ENCODE peak calls at places on chromosome 9, in ten cellular contexts. S is GM10248, A is fibroblast of mammary gland, T is A549, G is omental fat pad, L is GM12865, X is breast epithelium, O is MCF 10A, N is left ventricle myocardium inferior, D is heart right ventricle. P is an unnamed sample.

GRCh38 chr9:36400332-36401178 is 486 bp upstream of the RNF38 start:
- DNase-seq in S (peak; percentile 95), A (peak; percentile 76), T (peak; percentile 92), G (peak; percentile 66), L (peak; percentile 93), X (peak; percentile 86), O (peak; percentile 86), N (peak; percentile 90), D (peak; percentile 87), P (peak; percentile 97)

GRCh38 chr9:96564217-96564616 is 55.4 kb downstream of the CDC14B start:
- DNase-seq in S (no peak), A (no peak), T (no peak), G (no peak), L (no peak), X (no peak), O (no peak), N (no peak), D (no peak), P (no peak)

GRCh38 chr9:92637886-92638620 is 31.9 kb downstream of the IPPK start:
- DNase-seq in S (no peak), A (no peak), T (no peak), G (no peak), L (no peak), X (no peak), O (no peak), N (no peak), D (no peak), P (no peak)

GRCh38 chr9:130634801-130635200 is 29.6 kb upstream of the PRDM12 start:
- DNase-seq in S (no peak), A (no peak), T (no peak), G (no peak), L (no peak), X (no peak), O (no peak), N (no peak), D (no peak), P (no peak)

GRCh38 chr9:129685933-129686259 is 20.4 kb downstream of the PRRX2 start:
- DNase-seq in S (no peak), A (no peak), T (no peak), G (no peak), L (no peak), X (no peak), O (no peak), N (no peak), D (no peak), P (no peak)

GRCh38 chr9:79896390-79896789 is 324.6 kb downstream of the TLE4 start:
- DNase-seq in S (no peak), A (no peak), T (no peak), G (no peak), L (no peak), X (no peak), O (peak; percentile 60), N (no peak), D (no peak), P (no peak)

GRCh38 chr9:91047993-91048607 is 246.5 kb downstream of the SYK start:
- DNase-seq in S (no peak), A (peak; percentile 92), T (no peak), G (no peak), L (peak; percentile 16), X (no peak), O (peak; percentile 67), N (no peak), D (no peak), P (no peak)

GRCh38 chr9:72675586-72675985 is 154.2 kb downstream of the TMC1 start:
- DNase-seq in S (no peak), A (peak; percentile 31), T (peak; percentile 10), G (no peak), L (no peak), X (no peak), O (peak; percentile 53), N (no peak), D (no peak), P (no peak)

GRCh38 chr9:83198336-83198735 is 135.4 kb upstream of the RASEF start:
- DNase-seq in S (no peak), A (no peak), T (no peak), G (no peak), L (no peak), X (no peak), O (no peak), N (no peak), D (no peak), P (no peak)

GRCh38 chr9:99905833-99906402 is 536 bp upstream of the STX17 start:
- DNase-seq in S (no peak), A (peak; percentile 16), T (no peak), G (no peak), L (no peak), X (peak; percentile 65), O (peak; percentile 11), N (no peak), D (no peak), P (no peak)

GRCh38 chr9:121748727-121749546 is 97.5 kb downstream of the DAB2IP start:
- DNase-seq in S (no peak), A (no peak), T (no peak), G (no peak), L (no peak), X (no peak), O (no peak), N (peak; percentile 76), D (peak; percentile 75), P (no peak)

GRCh38 chr9:115118471-115119156 is 657 bp upstream of the TNC start:
- DNase-seq in S (no peak), A (peak; percentile 92), T (peak; percentile 44), G (peak; percentile 53), L (no peak), X (peak; percentile 65), O (peak; percentile 96), N (peak; percentile 20), D (peak; percentile 21), P (no peak)

GRCh38 chr9:87479801-87480201 is 17.9 kb upstream of the DAPK1 start:
- DNase-seq in S (peak; percentile 75), A (peak; percentile 8), T (no peak), G (no peak), L (peak; percentile 80), X (no peak), O (no peak), N (no peak), D (peak; percentile 29), P (peak; percentile 53)

GRCh38 chr9:72951520-72952393 is 1.1 kb downstream of the ALDH1A1 start:
- DNase-seq in S (no peak), A (no peak), T (peak; percentile 61), G (no peak), L (no peak), X (no peak), O (no peak), N (no peak), D (no peak), P (no peak)

GRCh38 chr9:18478517-18479361 is 4.8 kb downstream of the ADAMTSL1 start:
- DNase-seq in S (no peak), A (peak; percentile 92), T (no peak), G (no peak), L (no peak), X (no peak), O (peak; percentile 26), N (no peak), D (no peak), P (no peak)

DNA sequence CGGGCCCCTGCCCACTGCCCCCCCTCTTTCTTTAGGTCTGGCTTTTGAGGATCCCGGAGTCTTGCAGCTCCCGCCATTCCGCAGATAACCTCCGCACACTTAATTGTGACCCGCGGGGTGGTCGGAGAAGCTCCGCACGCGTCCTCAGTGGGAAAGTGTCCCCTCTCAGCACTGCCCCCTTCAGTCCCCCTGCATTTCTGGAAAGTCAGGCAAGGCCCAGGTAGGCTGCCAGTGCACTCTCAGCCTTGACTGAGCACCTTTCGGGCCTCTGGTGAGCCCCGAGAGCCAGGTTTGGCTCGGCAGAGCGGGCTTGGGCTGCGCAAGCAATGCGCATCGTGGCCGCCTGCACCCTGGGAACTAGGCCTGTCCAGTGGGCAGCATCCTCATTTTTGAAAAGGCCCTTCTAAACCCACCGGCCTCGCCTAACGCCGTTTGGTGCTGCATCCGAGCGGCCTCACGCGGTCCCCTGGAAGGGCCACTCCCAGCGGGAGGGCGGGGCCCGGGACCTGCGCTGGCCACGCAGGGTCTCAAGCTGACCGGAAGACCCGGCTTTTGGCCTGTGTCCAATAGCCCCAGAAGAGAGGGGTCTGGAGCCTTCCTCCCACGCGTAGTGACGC is 6.7 kb upstream of the DMRT3 start:
- DNase-seq in S (no peak), A (no peak), T (no peak), G (no peak), L (no peak), X (no peak), O (no peak), N (no peak), D (no peak), P (peak; percentile 29)
- TF ChIP-seq CTCF in S (no peak), A (no peak), T (no peak), G (no peak), L (no peak), X (no peak), O (no peak), N (no peak), D (no peak), P (no peak)

GRCh38 chr9:77236693-77237092 is 59.4 kb downstream of the VPS13A start:
- DNase-seq in S (no peak), A (no peak), T (no peak), G (no peak), L (no peak), X (no peak), O (no peak), N (no peak), D (no peak), P (no peak)
- TF ChIP-seq CTCF in S (no peak), A (no peak), T (no peak), G (no peak), L (no peak), X (no peak), O (no peak), N (no peak), D (no peak), P (no peak)

DNA sequence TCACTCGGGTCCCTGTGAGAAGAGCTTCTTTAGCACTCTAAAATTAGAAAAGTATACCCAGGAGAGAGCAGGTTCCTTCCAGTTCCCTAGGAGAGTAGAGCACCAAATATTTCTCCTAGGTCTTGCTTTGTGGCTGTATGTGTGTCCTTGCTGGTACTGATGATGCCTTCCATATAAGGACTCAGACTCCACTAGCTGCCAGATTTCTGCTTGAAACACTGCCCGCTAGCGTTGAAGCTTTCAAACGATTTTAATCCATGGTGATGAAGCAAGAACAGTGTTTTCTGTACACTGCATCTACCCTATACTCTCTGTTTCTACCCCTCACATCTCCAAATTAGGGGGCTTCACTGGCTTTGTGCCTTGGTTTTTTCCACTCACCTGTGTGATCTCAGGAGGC is 2.4 kb upstream of the SMC2 start:
- DNase-seq in S (peak; percentile 18), A (peak; percentile 19), T (peak; percentile 25), G (no peak), L (no peak), X (no peak), O (no peak), N (no peak), D (peak; percentile 55), P (peak; percentile 17)
- TF ChIP-seq CTCF in S (no peak), A (no peak), T (no peak), G (no peak), L (no peak), X (no peak), O (no peak), N (peak; percentile 61), D (peak; percentile 30), P (peak; percentile 31)

GRCh38 chr9:29290519-29290918 is 1717.2 kb upstream of the C9orf72 start:
- DNase-seq in S (no peak), A (no peak), T (no peak), G (no peak), L (no peak), X (no peak), O (no peak), N (no peak), D (no peak), P (no peak)

GRCh38 chr9:29289365-29289764 is 1716.1 kb upstream of the C9orf72 start:
- DNase-seq in S (no peak), A (no peak), T (no peak), G (no peak), L (no peak), X (no peak), O (no peak), N (no peak), D (no peak), P (no peak)

GRCh38 chr9:29285818-29286217 is 1712.5 kb upstream of the C9orf72 start:
- DNase-seq in S (no peak), A (peak; percentile 46), T (peak; percentile 32), G (no peak), L (no peak), X (no peak), O (peak; percentile 36), N (no peak), D (no peak), P (no peak)
- TF ChIP-seq CTCF in S (peak; percentile 19), A (peak; percentile 53), T (peak; percentile 52), G (no peak), L (no peak), X (no peak), O (peak; percentile 21), N (no peak), D (no peak), P (no peak)

P was measured in GM20000.